ENCODE peak calls at places on chromosome 17, in ten cellular contexts. L, Y, Q, D, I, H, M, U, N and K are unnamed samples.

GRCh38 chr17:21113106-21113690 is 13.6 kb upstream of the DHRS7B start:
- DNase-seq in M (no peak), H (no peak), U (no peak), Q (no peak), N (no peak), D (no peak), Y (no peak), I (no peak), L (no peak), K (no peak)

GRCh38 chr17:39553326-39553945 is 54.3 kb downstream of the NEUROD2 start:
- DNase-seq in M (peak), H (no peak), N (no peak), U (peak), Y (peak), L (no peak), D (peak), I (no peak), Q (no peak), K (peak)

GRCh38 chr17:40821536-40821935 is 878 bp downstream of the KRT10 start:
- DNase-seq in Y (no peak), M (no peak), U (no peak), D (no peak), H (no peak), N (no peak), Q (no peak), L (no peak), I (no peak), K (no peak)

GRCh38 chr17:72004476-72005331 is 116.1 kb upstream of the SOX9 start:
- DNase-seq in M (no peak), N (no peak), I (no peak), Q (no peak), U (no peak), Y (peak), L (no peak), D (no peak), H (no peak), K (peak)

GRCh38 chr17:27408891-27409290 is 47.4 kb upstream of the KSR1 start:
- DNase-seq in H (no peak), L (no peak), I (no peak), Q (no peak), N (no peak), U (peak), Y (peak), D (no peak), M (peak), K (peak)

GRCh38 chr17:4597975-4598374 is 13.6 kb downstream of the SMTNL2 start:
- DNase-seq in L (no peak), Y (no peak), D (no peak), M (no peak), I (no peak), N (no peak), U (no peak), Q (no peak), H (no peak), K (no peak)

GRCh38 chr17:35046740-35047283 is 16.7 kb downstream of the RFFL start:
- DNase-seq in Q (no peak), L (no peak), U (peak), D (peak), I (no peak), N (no peak), Y (peak), M (peak), H (no peak), K (peak)

GRCh38 chr17:50452627-50453300 is 15.9 kb downstream of the CHAD start:
- DNase-seq in Q (no peak), D (peak), U (peak), H (no peak), Y (no peak), L (no peak), N (no peak), M (peak), I (no peak), K (no peak)

GRCh38 chr17:67672592-67672991 is 45.1 kb upstream of the NOL11 start:
- DNase-seq in Q (no peak), N (no peak), Y (no peak), H (no peak), U (no peak), D (peak), M (peak), L (no peak), I (no peak), K (no peak)

GRCh38 chr17:2433696-2434095 is 32.8 kb upstream of the MNT start:
- DNase-seq in L (no peak), Q (no peak), D (no peak), I (no peak), Y (peak), U (no peak), N (no peak), M (peak), H (no peak), K (peak)

GRCh38 chr17:2222901-2223616 is 80.5 kb downstream of the SMG6 start:
- DNase-seq in I (no peak), L (peak), U (peak), Y (peak), Q (no peak), D (no peak), M (peak), N (no peak), H (no peak), K (peak)

GRCh38 chr17:71118039-71118438 is 948.7 kb downstream of the KCNJ2 start:
- DNase-seq in U (no peak), D (no peak), Y (peak), L (no peak), N (peak), I (peak), Q (no peak), M (peak), H (no peak), K (peak)

GRCh38 chr17:4305224-4305623 is 41.4 kb upstream of the ANKFY1 start:
- DNase-seq in D (no peak), M (no peak), I (no peak), Y (no peak), U (no peak), H (no peak), Q (no peak), L (no peak), N (no peak), K (no peak)

GRCh38 chr17:61619493-61619892 is 28.5 kb upstream of the NACA2 start:
- DNase-seq in M (no peak), N (peak), U (no peak), Y (peak), Q (no peak), H (no peak), L (no peak), I (no peak), D (no peak), K (no peak)

GRCh38 chr17:47720754-47721533 is 12.1 kb upstream of the TBX21 start:
- DNase-seq in M (peak), D (peak), H (peak), I (no peak), U (no peak), Q (no peak), N (peak), L (no peak), Y (no peak), K (no peak)

GRCh38 chr17:81153340-81153803 is 11.9 kb upstream of the PVALEF start:
- DNase-seq in N (no peak), Y (peak), U (no peak), Q (no peak), M (no peak), D (no peak), L (no peak), I (no peak), H (no peak), K (peak)

GRCh38 chr17:16947470-16947869 is 24.4 kb downstream of the TNFRSF13B start:
- DNase-seq in Y (no peak), N (no peak), Q (no peak), I (no peak), L (no peak), D (no peak), M (no peak), H (no peak), U (no peak), K (no peak)

GRCh38 chr17:41212524-41213169 is 13.8 kb upstream of the KRTAP9-2 start:
- DNase-seq in L (no peak), H (no peak), M (no peak), Y (no peak), U (no peak), Q (no peak), N (no peak), D (no peak), I (peak), K (no peak)

GRCh38 chr17:5080591-5080990 is 2.3 kb downstream of the ZFP3 start:
- DNase-seq in D (no peak), U (no peak), M (no peak), L (no peak), H (no peak), N (no peak), I (no peak), Q (no peak), Y (no peak), K (no peak)

GRCh38 chr17:11853321-11854151 is 143.7 kb downstream of the ZNF18 start:
- DNase-seq in Q (no peak), D (no peak), L (no peak), N (no peak), I (no peak), H (no peak), U (no peak), Y (peak), M (no peak), K (peak)

GRCh38 chr17:61398721-61399130 is 917 bp upstream of the TBX2 start:
- DNase-seq in U (peak), L (no peak), M (no peak), I (no peak), N (no peak), H (no peak), Q (no peak), D (no peak), Y (no peak), K (no peak)

GRCh38 chr17:56752263-56752662 is 81.5 kb downstream of the C17orf67 start:
- DNase-seq in I (no peak), H (no peak), Y (peak), Q (no peak), D (no peak), M (peak), L (no peak), U (no peak), N (no peak), K (no peak)

GRCh38 chr17:60102632-60103047 is 23.9 kb upstream of the HEATR6 start:
- DNase-seq in D (peak), N (no peak), L (no peak), Q (no peak), I (peak), U (peak), M (peak), H (peak), Y (peak), K (peak)

GRCh38 chr17:77300016-77300686 is 159.4 kb downstream of the SEC14L1 start:
- DNase-seq in L (no peak), N (no peak), D (no peak), Q (no peak), H (no peak), Y (no peak), U (peak), I (no peak), M (no peak), K (no peak)

GRCh38 chr17:64009571-64010402 is 10.6 kb downstream of the ICAM2 start:
- DNase-seq in L (no peak), H (no peak), D (peak), Y (peak), U (no peak), I (no peak), Q (no peak), N (no peak), M (peak), K (no peak)

GRCh38 chr17:9240659-9241370 is 219.5 kb downstream of the NTN1 start:
- DNase-seq in Q (no peak), L (peak), Y (peak), D (no peak), M (no peak), N (no peak), U (peak), H (peak), I (no peak), K (peak)

GRCh38 chr17:14953405-14953804 is 311.7 kb downstream of the PMP22 start:
- DNase-seq in M (no peak), H (no peak), I (no peak), N (no peak), Q (no peak), Y (no peak), D (no peak), L (no peak), U (no peak), K (no peak)

GRCh38 chr17:72426321-72426720 is 305.5 kb downstream of the SOX9 start:
- DNase-seq in D (no peak), N (no peak), M (no peak), I (no peak), U (no peak), L (no peak), Q (no peak), H (no peak), Y (no peak), K (no peak)

GRCh38 chr17:68592667-68593330 is 8.4 kb downstream of the FAM20A start:
- DNase-seq in I (no peak), U (peak), Y (peak), L (peak), M (no peak), N (no peak), H (no peak), Q (no peak), D (no peak), K (no peak)

GRCh38 chr17:40366861-40367518 is 2.5 kb upstream of the GJD3 start:
- DNase-seq in M (no peak), L (no peak), N (no peak), D (no peak), H (no peak), Y (no peak), Q (no peak), U (no peak), I (no peak), K (no peak)

GRCh38 chr17:40284085-40284713 is 3.5 kb upstream of the CDC6 start:
- DNase-seq in Q (peak), M (peak), L (no peak), I (peak), N (peak), D (peak), U (peak), H (peak), Y (peak), K (peak)

GRCh38 chr17:8828517-8828875 is 29.3 kb upstream of the MFSD6L start:
- DNase-seq in I (no peak), L (no peak), Q (no peak), H (no peak), N (no peak), D (no peak), M (no peak), U (no peak), Y (no peak), K (no peak)

GRCh38 chr17:52298881-52299280 is 140.4 kb upstream of the CA10 start:
- DNase-seq in N (no peak), L (no peak), H (no peak), Q (no peak), M (no peak), D (no peak), U (no peak), I (no peak), Y (no peak), K (no peak)

GRCh38 chr17:50100921-50101345 is 5.8 kb downstream of the PDK2 start:
- DNase-seq in N (no peak), M (no peak), Q (no peak), H (no peak), U (no peak), I (no peak), D (no peak), L (no peak), Y (no peak), K (no peak)

GRCh38 chr17:1905190-1905919 is 75.5 kb downstream of the RPA1 start:
- DNase-seq in D (no peak), Y (no peak), I (no peak), U (no peak), L (no peak), Q (no peak), M (no peak), N (no peak), H (no peak), K (no peak)

GRCh38 chr17:40363480-40363838 is 1.1 kb downstream of the GJD3 start:
- DNase-seq in U (no peak), D (no peak), I (no peak), L (no peak), N (no peak), Y (peak), Q (no peak), H (no peak), M (no peak), K (peak)

GRCh38 chr17:75468311-75468754 is 11.9 kb downstream of the TMEM94 start:
- DNase-seq in D (no peak), U (no peak), I (no peak), N (no peak), H (no peak), M (no peak), L (no peak), Y (no peak), Q (no peak), K (no peak)

GRCh38 chr17:869567-870530 is 87.7 kb downstream of the MRM3 start:
- DNase-seq in I (peak), D (no peak), L (peak), H (peak), N (peak), U (peak), M (peak), Y (peak), Q (no peak), K (no peak)

DNA sequence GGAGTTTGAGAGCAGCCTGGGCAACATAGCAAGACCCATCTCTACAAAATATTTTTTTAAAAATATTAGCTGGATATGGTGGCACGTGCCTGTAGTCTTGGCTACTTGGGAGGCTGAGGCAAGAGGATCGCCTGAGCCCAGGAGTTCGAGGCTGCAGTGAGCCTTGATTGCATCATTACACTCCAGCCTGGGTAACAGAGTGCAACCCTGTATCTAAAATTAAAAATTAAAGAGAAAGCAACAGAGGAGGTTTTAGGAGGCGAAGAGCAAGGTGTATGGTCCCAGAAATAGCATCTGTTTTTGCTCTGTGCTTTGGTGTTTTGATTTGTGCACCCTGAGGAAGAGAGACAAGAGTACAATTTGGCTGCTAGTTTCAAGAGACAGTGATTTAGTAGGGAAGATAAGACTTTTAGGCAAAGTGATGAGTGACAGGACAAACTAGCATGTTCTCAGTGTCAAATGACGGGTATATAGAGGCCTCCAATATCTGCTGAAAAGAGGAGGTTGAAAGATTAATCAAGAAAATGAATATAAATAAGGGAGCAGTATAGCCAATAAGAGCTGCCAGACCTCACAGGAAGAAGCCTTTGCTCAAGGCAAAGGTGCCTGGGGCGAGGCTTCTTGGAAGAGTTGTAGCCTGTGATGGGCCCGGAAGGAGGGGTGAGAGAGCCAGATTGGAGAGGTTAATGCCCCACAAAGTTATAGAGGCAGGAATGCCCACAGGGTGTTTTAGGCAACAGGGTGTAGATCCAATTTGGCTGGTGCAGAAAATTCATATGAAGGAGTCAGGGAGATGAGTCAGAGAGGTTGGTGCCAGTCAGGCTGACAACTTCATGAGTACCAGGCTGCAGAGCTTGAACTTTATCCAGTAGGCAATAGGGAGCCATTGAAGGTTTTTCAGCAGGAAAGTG is 11.4 kb downstream of the HLF start:
- DNase-seq in M (peak), N (no peak), L (no peak), U (no peak), Q (no peak), Y (peak), H (peak), I (no peak), D (no peak), K (no peak)
- TF ChIP-seq CTCF in M (no peak), N (no peak), L (no peak), U (no peak), Q (no peak), Y (no peak), H (no peak), I (no peak), D (no peak), K (no peak)

GRCh38 chr17:74467221-74467951 is 952 bp downstream of the CD300A start:
- DNase-seq in I (no peak), H (no peak), Y (no peak), M (no peak), U (no peak), L (no peak), Q (no peak), N (no peak), D (no peak), K (no peak)
- H3K4me3 ChIP-seq in I (no peak), H (no peak), Y (no peak), M (no peak), U (no peak), L (no peak), Q (no peak), N (no peak), D (no peak), K (no peak)

GRCh38 chr17:42868338-42868737 is 17.3 kb downstream of the AOC3 start:
- DNase-seq in I (no peak), L (no peak), Q (no peak), N (no peak), H (no peak), M (no peak), U (no peak), Y (no peak), D (no peak), K (no peak)

GRCh38 chr17:42866631-42867575 is 15.9 kb downstream of the AOC3 start:
- DNase-seq in D (no peak), U (no peak), H (no peak), N (no peak), Y (no peak), M (no peak), I (no peak), Q (no peak), L (no peak), K (no peak)

GRCh38 chr17:42871647-42872046 is 20.6 kb downstream of the AOC3 start:
- DNase-seq in Y (no peak), L (no peak), I (no peak), U (no peak), N (no peak), Q (no peak), H (no peak), D (no peak), M (no peak), K (no peak)

GRCh38 chr17:42866216-42866615 is 15.2 kb downstream of the AOC3 start:
- DNase-seq in Y (no peak), D (no peak), H (no peak), U (no peak), I (no peak), M (no peak), N (no peak), Q (no peak), L (no peak), K (no peak)

GRCh38 chr17:42865638-42866094 is 14.7 kb downstream of the AOC3 start:
- DNase-seq in D (no peak), I (no peak), Q (no peak), N (no peak), M (no peak), Y (no peak), L (no peak), H (no peak), U (no peak), K (no peak)
- TF ChIP-seq CTCF in D (no peak), I (no peak), Q (no peak), N (no peak), M (no peak), Y (no peak), L (no peak), H (no peak), U (no peak), K (no peak)

GRCh38 chr17:45782889-45783592 is 1.1 kb upstream of the CRHR1 start:
- DNase-seq in Y (no peak), M (no peak), U (no peak), I (peak), L (peak), Q (no peak), N (no peak), H (no peak), D (no peak), K (no peak)
- H3K4me3 ChIP-seq in Y (no peak), M (no peak), U (no peak), I (peak), L (peak), Q (no peak), N (no peak), H (peak), D (no peak), K (no peak)

GRCh38 chr17:79185671-79186070 is 111.0 kb downstream of the ENGASE start:
- DNase-seq in U (no peak), M (no peak), I (no peak), Y (no peak), D (no peak), Q (no peak), H (no peak), N (no peak), L (no peak), K (no peak)
- TF ChIP-seq CTCF in U (no peak), M (no peak), I (no peak), Y (no peak), D (no peak), Q (no peak), H (no peak), N (no peak), L (no peak), K (no peak)

GRCh38 chr17:7651097-7651958 is 602 bp downstream of the ATP1B2 start:
- DNase-seq in D (no peak), N (no peak), Q (no peak), I (no peak), L (peak), M (no peak), Y (no peak), H (no peak), U (no peak), K (no peak)
- H3K4me3 ChIP-seq in D (no peak), N (no peak), Q (peak), I (peak), L (peak), M (no peak), Y (peak), H (peak), U (peak), K (peak)

DNA sequence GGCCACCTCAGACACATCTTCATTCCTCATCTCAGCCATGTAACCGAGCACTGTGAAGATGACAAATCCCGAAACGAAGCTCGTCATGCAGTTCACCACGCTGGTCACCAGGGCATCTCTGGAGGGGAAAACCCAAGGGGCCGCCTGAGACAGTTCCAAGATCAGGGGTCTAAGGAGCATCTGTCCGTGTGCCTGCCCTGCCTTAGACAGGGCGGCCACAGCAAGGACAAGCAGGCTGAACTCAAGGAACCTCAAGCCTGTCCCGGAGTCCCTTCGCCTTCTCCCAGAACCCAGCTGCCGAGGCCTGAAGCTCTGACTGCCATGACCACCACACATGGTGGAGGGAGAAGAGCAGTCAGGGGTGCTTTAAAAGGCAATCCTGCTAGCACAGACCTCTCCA is 22.7 kb downstream of the SLC6A4 start:
- DNase-seq in M (no peak), Y (no peak), H (no peak), N (no peak), I (no peak), L (no peak), D (no peak), U (no peak), Q (no peak), K (no peak)
- TF ChIP-seq CTCF in M (no peak), Y (no peak), H (no peak), N (no peak), I (no peak), L (no peak), D (no peak), U (no peak), Q (no peak), K (no peak)

GRCh38 chr17:58617563-58617962 is 74.3 kb downstream of the TEX14 start:
- DNase-seq in N (no peak), U (no peak), D (no peak), L (no peak), Y (no peak), M (no peak), I (no peak), Q (no peak), H (no peak), K (no peak)
- H3K4me3 ChIP-seq in N (no peak), U (no peak), D (no peak), L (no peak), Y (no peak), M (no peak), I (no peak), Q (no peak), H (no peak), K (no peak)